ENCODE peak calls at places on chromosomes 6 and 20, in ten cellular contexts. M, R, S, T, U, Z, Y, D, W and C are unnamed samples.

GRCh38 chr6:22071655-22072054 is 225.2 kb downstream of the PRL start:
- DNase-seq in Z (no peak), U (peak), M (no peak), R (no peak), W (peak), Y (peak), T (no peak), D (no peak), S (no peak), C (no peak)

GRCh38 chr6:167547751-167548150 is 222.9 kb downstream of the TTLL2 start:
- DNase-seq in D (no peak), R (no peak), U (no peak), W (no peak), S (peak), M (no peak), Z (no peak), Y (peak), T (no peak), C (no peak)

GRCh38 chr6:137111296-137112066 is 62.0 kb downstream of the IL22RA2 start:
- DNase-seq in R (no peak), M (no peak), Z (no peak), S (no peak), U (peak), D (no peak), Y (peak), W (no peak), T (no peak), C (no peak)

GRCh38 chr6:44044154-44044539 is 83.1 kb downstream of the MRPL14 start:
- DNase-seq in D (no peak), S (no peak), U (peak), T (no peak), Y (no peak), W (no peak), R (no peak), Z (no peak), M (no peak), C (no peak)

GRCh38 chr20:4040283-4041179 is 25.2 kb upstream of the RNF24 start:
- DNase-seq in M (no peak), D (no peak), S (no peak), Y (peak), R (no peak), U (peak), W (no peak), T (no peak), Z (no peak), C (no peak)

GRCh38 chr6:122401104-122401503 is 1.7 kb downstream of the HSF2 start:
- DNase-seq in Z (no peak), W (no peak), R (no peak), T (no peak), S (no peak), U (no peak), M (no peak), Y (no peak), D (no peak), C (no peak)

GRCh38 chr20:61896058-61896961 is 169.4 kb downstream of the TAF4 start:
- DNase-seq in M (peak), T (peak), U (peak), Y (peak), W (no peak), D (peak), R (no peak), S (no peak), Z (no peak), C (peak)

GRCh38 chr6:157763129-157763893 is 59.7 kb upstream of the SNX9 start:
- DNase-seq in R (peak), W (no peak), M (no peak), D (no peak), S (no peak), Y (peak), Z (peak), U (peak), T (peak), C (no peak)

GRCh38 chr6:52904562-52905279 is 4.8 kb downstream of the GSTA3 start:
- DNase-seq in W (no peak), Z (no peak), T (no peak), Y (no peak), R (no peak), S (no peak), U (peak), D (peak), M (no peak), C (no peak)

GRCh38 chr6:138528137-138528536 is 28.8 kb upstream of the NHSL1 start:
- DNase-seq in W (no peak), M (no peak), Y (peak), S (no peak), U (no peak), R (no peak), D (no peak), Z (no peak), T (no peak), C (no peak)

GRCh38 chr20:32945710-32946221 is 58.5 kb downstream of the SUN5 start:
- DNase-seq in M (no peak), Z (no peak), T (peak), D (peak), Y (peak), W (peak), S (no peak), U (peak), R (no peak), C (no peak)

GRCh38 chr6:109002100-109002697 is 92.4 kb downstream of the SESN1 start:
- DNase-seq in R (no peak), W (no peak), S (no peak), D (no peak), Y (peak), T (no peak), U (peak), M (no peak), Z (no peak), C (peak)

GRCh38 chr6:17758113-17758512 is 51.4 kb upstream of the NUP153 start:
- DNase-seq in R (no peak), Y (no peak), S (no peak), D (no peak), M (no peak), W (no peak), U (no peak), T (no peak), Z (no peak), C (no peak)

GRCh38 chr6:169975701-169976100 is 224.3 kb downstream of the ERMARD start:
- DNase-seq in D (no peak), T (no peak), R (no peak), M (no peak), Y (no peak), S (no peak), Z (no peak), W (no peak), U (no peak), C (no peak)

GRCh38 chr6:142943746-142944125 is 1.2 kb downstream of the HIVEP2 start:
- DNase-seq in R (no peak), U (peak), W (no peak), Y (peak), M (no peak), Z (no peak), D (peak), T (no peak), S (peak), C (no peak)

GRCh38 chr6:148055410-148055809 is 287.2 kb upstream of the SASH1 start:
- DNase-seq in Y (no peak), M (no peak), Z (no peak), T (no peak), S (no peak), R (no peak), D (no peak), U (no peak), W (no peak), C (no peak)

GRCh38 chr20:43911066-43911465 is 3.6 kb upstream of the TOX2 start:
- DNase-seq in Z (no peak), T (peak), Y (peak), M (no peak), S (no peak), U (peak), R (no peak), W (peak), D (no peak), C (peak)

GRCh38 chr6:170178266-170178560 is 112.7 kb downstream of the DLL1 start:
- DNase-seq in D (no peak), T (peak), S (peak), W (no peak), U (no peak), Y (no peak), R (no peak), Z (no peak), M (no peak), C (no peak)

GRCh38 chr6:111825439-111825838 is 47.8 kb downstream of the FYN start:
- DNase-seq in D (no peak), Y (no peak), W (no peak), M (no peak), S (no peak), Z (no peak), R (no peak), U (no peak), T (no peak), C (no peak)

GRCh38 chr6:151063339-151063738 is 176.4 kb upstream of the AKAP12 start:
- DNase-seq in M (no peak), Y (peak), D (no peak), R (no peak), S (no peak), Z (no peak), U (peak), W (peak), T (peak), C (peak)

GRCh38 chr6:127518212-127518709 is 874 bp downstream of the MTCL3 start:
- DNase-seq in M (no peak), Y (peak), R (no peak), U (no peak), Z (no peak), D (no peak), S (no peak), W (no peak), T (no peak), C (no peak)

GRCh38 chr6:112203577-112204349 is 50.6 kb downstream of the LAMA4 start:
- DNase-seq in M (no peak), Z (no peak), D (no peak), T (peak), W (no peak), U (peak), Y (peak), R (no peak), S (no peak), C (no peak)

GRCh38 chr20:52033313-52033712 is 158.3 kb downstream of the ZFP64 start:
- DNase-seq in M (no peak), Z (no peak), W (no peak), T (no peak), R (no peak), D (no peak), S (no peak), Y (peak), U (no peak), C (no peak)

GRCh38 chr6:2042951-2043648 is 202.3 kb downstream of the GMDS start:
- DNase-seq in D (no peak), T (no peak), M (no peak), Z (no peak), U (no peak), S (no peak), R (no peak), Y (no peak), W (no peak), C (no peak)

GRCh38 chr20:47392015-47392720 is 35.7 kb upstream of the ZMYND8 start:
- DNase-seq in W (peak), U (peak), R (no peak), S (no peak), Y (peak), M (no peak), T (peak), D (peak), Z (no peak), C (peak)

GRCh38 chr6:116941727-116942126 is 64.7 kb downstream of the RFX6 start:
- DNase-seq in Z (no peak), S (no peak), M (no peak), U (no peak), Y (no peak), R (no peak), W (no peak), T (no peak), D (no peak), C (no peak)

GRCh38 chr6:145071836-145072235 is 663.5 kb downstream of the EPM2A start:
- DNase-seq in D (no peak), U (peak), M (no peak), S (no peak), Z (no peak), W (peak), Y (peak), R (no peak), T (peak), C (no peak)

GRCh38 chr6:159838020-159838744 is 38.1 kb downstream of the PNLDC1 start:
- DNase-seq in Y (no peak), D (no peak), Z (no peak), M (no peak), U (no peak), R (no peak), W (no peak), T (no peak), S (no peak), C (no peak)

GRCh38 chr6:146550911-146551310 is 7.3 kb downstream of the RAB32 start:
- DNase-seq in T (no peak), M (no peak), S (no peak), W (no peak), D (no peak), Z (no peak), Y (peak), U (peak), R (no peak), C (no peak)

GRCh38 chr6:118963003-118963402 is 28.0 kb upstream of the MCM9 start:
- DNase-seq in Y (peak), R (no peak), M (no peak), T (no peak), S (no peak), Z (no peak), U (peak), D (no peak), W (no peak), C (no peak)

GRCh38 chr20:56996533-56996932 is 269.9 kb downstream of the BMP7 start:
- DNase-seq in D (no peak), Z (no peak), M (no peak), U (no peak), S (no peak), W (no peak), R (no peak), Y (no peak), T (no peak), C (no peak)

GRCh38 chr20:56994006-56994405 is 272.4 kb downstream of the BMP7 start:
- DNase-seq in D (no peak), M (no peak), Z (no peak), U (no peak), R (no peak), Y (no peak), T (no peak), S (no peak), W (no peak), C (no peak)

GRCh38 chr20:56995157-56995556 is 271.3 kb downstream of the BMP7 start:
- DNase-seq in Y (no peak), Z (no peak), M (no peak), T (peak), R (no peak), W (no peak), U (no peak), S (no peak), D (no peak), C (no peak)

GRCh38 chr20:56993020-56993419 is 273.4 kb downstream of the BMP7 start:
- DNase-seq in S (no peak), T (no peak), U (no peak), Z (no peak), D (no peak), W (no peak), Y (no peak), R (no peak), M (no peak), C (no peak)

GRCh38 chr20:56995635-56996075 is 270.8 kb downstream of the BMP7 start:
- DNase-seq in Y (no peak), U (peak), D (no peak), M (peak), T (peak), W (no peak), Z (no peak), S (no peak), R (no peak), C (no peak)
- TF ChIP-seq CTCF in Y (peak), U (peak), D (no peak), M (peak), T (peak), W (peak), Z (peak), S (no peak), R (peak), C (peak)

DNA sequence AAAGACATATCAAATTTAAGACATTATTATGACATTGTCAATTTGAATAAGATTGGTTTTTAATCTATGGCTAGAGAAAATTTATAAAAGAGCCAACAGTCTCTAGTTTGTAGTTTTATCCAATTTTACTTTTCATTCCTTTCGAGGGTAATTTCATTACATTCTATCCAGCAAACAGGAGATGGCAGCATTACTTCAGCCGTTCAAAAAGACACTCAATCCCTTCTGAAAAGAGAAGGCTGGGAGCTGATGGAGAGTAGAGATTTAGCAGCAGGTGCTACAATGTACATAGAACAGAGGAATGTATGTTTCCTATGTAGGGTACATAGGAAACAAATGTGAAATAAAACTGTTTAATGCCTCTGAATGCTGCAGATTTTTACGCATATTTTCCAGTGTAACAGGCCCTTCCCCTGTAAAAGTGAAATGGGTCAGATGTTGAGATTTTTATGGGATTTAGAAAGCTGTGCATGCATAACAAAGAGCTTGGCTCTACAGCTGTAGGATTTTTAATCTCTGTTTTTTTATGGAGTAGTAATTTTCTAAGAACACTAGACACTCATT is 15.9 kb downstream of the RPS12 start:
- DNase-seq in U (peak), D (no peak), R (no peak), Z (no peak), T (no peak), W (no peak), M (no peak), S (no peak), Y (peak), C (no peak)
- TF ChIP-seq CTCF in U (peak), D (no peak), R (peak), Z (peak), T (peak), W (peak), M (peak), S (no peak), Y (peak), C (peak)

DNA sequence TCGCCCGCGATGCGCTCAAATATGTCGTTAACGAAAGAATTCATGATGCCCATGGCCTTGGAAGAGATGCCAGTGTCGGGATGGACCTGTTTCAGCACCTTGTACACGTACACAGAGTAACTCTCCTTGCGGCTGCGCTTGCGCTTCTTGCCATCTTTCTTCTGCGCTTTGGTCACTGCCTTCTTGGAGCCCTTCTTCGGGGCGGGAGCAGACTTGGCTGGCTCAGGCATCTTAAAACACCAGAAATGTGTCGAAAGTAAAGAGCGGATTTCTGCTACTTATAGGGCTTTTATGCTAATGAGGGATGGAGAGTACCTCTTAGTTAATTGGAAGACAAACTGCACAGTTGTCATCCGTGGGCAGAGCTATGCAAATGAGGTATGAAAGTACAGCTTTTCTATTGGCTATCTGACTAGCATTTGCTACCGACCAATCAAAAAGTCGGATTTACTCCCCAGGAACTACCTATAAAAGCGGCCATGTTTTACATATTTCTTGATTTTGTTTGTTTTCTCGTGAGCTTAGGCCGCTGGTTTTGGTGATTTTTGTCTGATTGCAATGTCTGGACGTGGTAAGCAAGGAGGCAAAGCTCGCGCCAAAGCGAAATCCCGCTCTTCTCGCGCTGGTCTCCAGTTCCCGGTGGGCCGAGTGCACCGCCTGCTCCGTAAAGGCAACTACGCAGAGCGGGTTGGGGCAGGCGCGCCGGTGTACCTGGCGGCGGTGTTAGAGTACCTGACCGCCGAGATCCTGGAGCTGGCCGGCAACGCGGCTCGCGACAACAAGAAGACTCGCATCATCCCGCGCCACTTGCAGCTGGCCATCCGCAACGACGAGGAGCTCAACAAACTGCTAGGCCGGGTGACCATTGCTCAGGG is 36.7 kb downstream of the HFE start:
- DNase-seq in Y (peak), S (peak), Z (peak), W (peak), T (peak), R (peak), M (peak), D (peak), U (peak), C (peak)
- TF ChIP-seq CTCF in Y (no peak), S (no peak), Z (no peak), W (no peak), T (no peak), R (no peak), M (no peak), D (no peak), U (no peak), C (no peak)

GRCh38 chr6:41182069-41183034 is 18.6 kb downstream of the TREML2 start:
- DNase-seq in U (peak), T (peak), R (no peak), Y (peak), W (peak), D (peak), M (no peak), S (no peak), Z (no peak), C (peak)
- TF ChIP-seq CTCF in U (peak), T (peak), R (peak), Y (peak), W (peak), D (peak), M (peak), S (no peak), Z (peak), C (peak)

GRCh38 chr20:12966468-12967085 is 42.2 kb upstream of the SPTLC3 start:
- DNase-seq in R (no peak), T (peak), W (peak), D (no peak), Y (peak), Z (no peak), U (peak), S (no peak), M (no peak), C (peak)
- TF ChIP-seq CTCF in R (no peak), T (peak), W (peak), D (no peak), Y (peak), Z (peak), U (peak), S (no peak), M (peak), C (peak)

GRCh38 chr20:22686097-22686496 is 101.7 kb upstream of the FOXA2 start:
- DNase-seq in Z (no peak), M (no peak), Y (peak), T (peak), R (no peak), S (no peak), W (no peak), D (no peak), U (peak), C (peak)

GRCh38 chr20:22684072-22684762 is 99.8 kb upstream of the FOXA2 start:
- DNase-seq in M (peak), R (no peak), Y (peak), S (no peak), D (peak), W (peak), T (peak), Z (no peak), U (peak), C (peak)

GRCh38 chr20:22682381-22682780 is 98.0 kb upstream of the FOXA2 start:
- DNase-seq in R (no peak), M (no peak), D (no peak), Y (no peak), S (no peak), U (no peak), W (no peak), Z (no peak), T (no peak), C (no peak)

GRCh38 chr20:22687676-22688360 is 103.4 kb upstream of the FOXA2 start:
- DNase-seq in D (no peak), S (no peak), R (no peak), T (no peak), Z (no peak), M (no peak), W (no peak), U (no peak), Y (no peak), C (no peak)

GRCh38 chr20:22684763-22685443 is 100.5 kb upstream of the FOXA2 start:
- DNase-seq in M (no peak), D (no peak), Y (no peak), R (no peak), T (peak), U (peak), S (no peak), Z (no peak), W (no peak), C (no peak)
- TF ChIP-seq CTCF in M (peak), D (no peak), Y (no peak), R (no peak), T (peak), U (no peak), S (no peak), Z (no peak), W (no peak), C (no peak)